ENCODE peak calls at places on chromosomes 5 and 9, in four cellular contexts. One of them, this sample, is unnamed.

GRCh38 chr5:140587495-140587894 is 22.9 kb downstream of the SLC35A4 start:
- DNase-seq in stimulated activated CD8-positive, alpha-beta memory T cell treated with anti-CD3 and anti-CD28 coated beads, Interleukin-2, amount 100 ng/mL, for 1 hour: no peak
- DNase-seq in stimulated activated CD4-positive, alpha-beta T cell treated with anti-CD3 and anti-CD28 coated beads, Interleukin-12 subunit alpha, Interleukin-12 subunit beta, amount 100 ng/mL, for 4 hours: no peak
- DNase-seq in adrenal gland: no peak
- DNase-seq in this sample: no peak

GRCh38 chr9:131809941-131810344 is 70.1 kb upstream of the RAPGEF1 start:
- DNase-seq in stimulated activated CD8-positive, alpha-beta memory T cell treated with anti-CD3 and anti-CD28 coated beads, Interleukin-2, amount 100 ng/mL, for 1 hour: no peak
- DNase-seq in stimulated activated CD4-positive, alpha-beta T cell treated with anti-CD3 and anti-CD28 coated beads, Interleukin-12 subunit alpha, Interleukin-12 subunit beta, amount 100 ng/mL, for 4 hours: no peak
- DNase-seq in adrenal gland: no peak
- DNase-seq in this sample: no peak

GRCh38 chr9:136640176-136641086 is 22.3 kb upstream of the EGFL7 start:
- DNase-seq in stimulated activated CD4-positive, alpha-beta T cell treated with anti-CD3 and anti-CD28 coated beads, Interleukin-12 subunit alpha, Interleukin-12 subunit beta, amount 100 ng/mL, for 4 hours: no peak
- DNase-seq in adrenal gland: no peak
- DNase-seq in stimulated activated CD8-positive, alpha-beta memory T cell treated with anti-CD3 and anti-CD28 coated beads, Interleukin-2, amount 100 ng/mL, for 1 hour: no peak
- DNase-seq in this sample: no peak

GRCh38 chr5:179122411-179123108 is 62.4 kb downstream of the ZNF354C start:
- DNase-seq in stimulated activated CD4-positive, alpha-beta T cell treated with anti-CD3 and anti-CD28 coated beads, Interleukin-12 subunit alpha, Interleukin-12 subunit beta, amount 100 ng/mL, for 4 hours: no peak
- DNase-seq in stimulated activated CD8-positive, alpha-beta memory T cell treated with anti-CD3 and anti-CD28 coated beads, Interleukin-2, amount 100 ng/mL, for 1 hour: no peak
- DNase-seq in adrenal gland: no peak
- DNase-seq in this sample: no peak

GRCh38 chr5:60010328-60010727 is 116.8 kb upstream of the PDE4D start:
- DNase-seq in stimulated activated CD4-positive, alpha-beta T cell treated with anti-CD3 and anti-CD28 coated beads, Interleukin-12 subunit alpha, Interleukin-12 subunit beta, amount 100 ng/mL, for 4 hours: no peak
- DNase-seq in adrenal gland: no peak
- DNase-seq in stimulated activated CD8-positive, alpha-beta memory T cell treated with anti-CD3 and anti-CD28 coated beads, Interleukin-2, amount 100 ng/mL, for 1 hour: no peak
- DNase-seq in this sample: no peak

GRCh38 chr5:141534492-141535213 is 45.8 kb downstream of the PCDHGC5 start:
- DNase-seq in stimulated activated CD4-positive, alpha-beta T cell treated with anti-CD3 and anti-CD28 coated beads, Interleukin-12 subunit alpha, Interleukin-12 subunit beta, amount 100 ng/mL, for 4 hours: no peak
- DNase-seq in adrenal gland: no peak
- DNase-seq in stimulated activated CD8-positive, alpha-beta memory T cell treated with anti-CD3 and anti-CD28 coated beads, Interleukin-2, amount 100 ng/mL, for 1 hour: no peak
- DNase-seq in this sample: no peak

GRCh38 chr9:16275795-16276624 is 594.5 kb downstream of the BNC2 start:
- DNase-seq in stimulated activated CD8-positive, alpha-beta memory T cell treated with anti-CD3 and anti-CD28 coated beads, Interleukin-2, amount 100 ng/mL, for 1 hour: no peak
- DNase-seq in adrenal gland: no peak
- DNase-seq in stimulated activated CD4-positive, alpha-beta T cell treated with anti-CD3 and anti-CD28 coated beads, Interleukin-12 subunit alpha, Interleukin-12 subunit beta, amount 100 ng/mL, for 4 hours: no peak
- DNase-seq in this sample: no peak

GRCh38 chr9:130893250-130894101 is 3.1 kb downstream of the QRFP start:
- DNase-seq in adrenal gland: peak
- DNase-seq in stimulated activated CD4-positive, alpha-beta T cell treated with anti-CD3 and anti-CD28 coated beads, Interleukin-12 subunit alpha, Interleukin-12 subunit beta, amount 100 ng/mL, for 4 hours: no peak
- DNase-seq in stimulated activated CD8-positive, alpha-beta memory T cell treated with anti-CD3 and anti-CD28 coated beads, Interleukin-2, amount 100 ng/mL, for 1 hour: no peak
- DNase-seq in this sample: no peak

GRCh38 chr5:67617051-67617450 is 420.5 kb upstream of the CD180 start:
- DNase-seq in stimulated activated CD4-positive, alpha-beta T cell treated with anti-CD3 and anti-CD28 coated beads, Interleukin-12 subunit alpha, Interleukin-12 subunit beta, amount 100 ng/mL, for 4 hours: no peak
- DNase-seq in stimulated activated CD8-positive, alpha-beta memory T cell treated with anti-CD3 and anti-CD28 coated beads, Interleukin-2, amount 100 ng/mL, for 1 hour: no peak
- DNase-seq in adrenal gland: no peak
- DNase-seq in this sample: no peak

GRCh38 chr5:93576994-93577575 is 3.9 kb downstream of the NR2F1-AS1 start:
- DNase-seq in stimulated activated CD4-positive, alpha-beta T cell treated with anti-CD3 and anti-CD28 coated beads, Interleukin-12 subunit alpha, Interleukin-12 subunit beta, amount 100 ng/mL, for 4 hours: no peak
- DNase-seq in stimulated activated CD8-positive, alpha-beta memory T cell treated with anti-CD3 and anti-CD28 coated beads, Interleukin-2, amount 100 ng/mL, for 1 hour: no peak
- DNase-seq in adrenal gland: no peak
- DNase-seq in this sample: no peak

GRCh38 chr9:111037744-111038335 is 430 bp downstream of the LPAR1 start:
- DNase-seq in stimulated activated CD8-positive, alpha-beta memory T cell treated with anti-CD3 and anti-CD28 coated beads, Interleukin-2, amount 100 ng/mL, for 1 hour: no peak
- DNase-seq in adrenal gland: no peak
- DNase-seq in stimulated activated CD4-positive, alpha-beta T cell treated with anti-CD3 and anti-CD28 coated beads, Interleukin-12 subunit alpha, Interleukin-12 subunit beta, amount 100 ng/mL, for 4 hours: no peak
- DNase-seq in this sample: no peak

GRCh38 chr5:170439246-170439943 is 50.2 kb upstream of the KCNMB1 start:
- DNase-seq in stimulated activated CD4-positive, alpha-beta T cell treated with anti-CD3 and anti-CD28 coated beads, Interleukin-12 subunit alpha, Interleukin-12 subunit beta, amount 100 ng/mL, for 4 hours: no peak
- DNase-seq in adrenal gland: no peak
- DNase-seq in stimulated activated CD8-positive, alpha-beta memory T cell treated with anti-CD3 and anti-CD28 coated beads, Interleukin-2, amount 100 ng/mL, for 1 hour: no peak
- DNase-seq in this sample: no peak

GRCh38 chr9:15244001-15244441 is 63.0 kb downstream of the TTC39B start:
- DNase-seq in stimulated activated CD8-positive, alpha-beta memory T cell treated with anti-CD3 and anti-CD28 coated beads, Interleukin-2, amount 100 ng/mL, for 1 hour: no peak
- DNase-seq in adrenal gland: no peak
- DNase-seq in stimulated activated CD4-positive, alpha-beta T cell treated with anti-CD3 and anti-CD28 coated beads, Interleukin-12 subunit alpha, Interleukin-12 subunit beta, amount 100 ng/mL, for 4 hours: no peak
- DNase-seq in this sample: no peak

GRCh38 chr9:98882569-98882923 is 61.2 kb upstream of the COL15A1 start:
- DNase-seq in stimulated activated CD8-positive, alpha-beta memory T cell treated with anti-CD3 and anti-CD28 coated beads, Interleukin-2, amount 100 ng/mL, for 1 hour: no peak
- DNase-seq in adrenal gland: no peak
- DNase-seq in stimulated activated CD4-positive, alpha-beta T cell treated with anti-CD3 and anti-CD28 coated beads, Interleukin-12 subunit alpha, Interleukin-12 subunit beta, amount 100 ng/mL, for 4 hours: no peak
- DNase-seq in this sample: no peak

GRCh38 chr9:129998491-129999122 is 44.4 kb downstream of the FNBP1 start:
- DNase-seq in stimulated activated CD8-positive, alpha-beta memory T cell treated with anti-CD3 and anti-CD28 coated beads, Interleukin-2, amount 100 ng/mL, for 1 hour: no peak
- DNase-seq in stimulated activated CD4-positive, alpha-beta T cell treated with anti-CD3 and anti-CD28 coated beads, Interleukin-12 subunit alpha, Interleukin-12 subunit beta, amount 100 ng/mL, for 4 hours: no peak
- DNase-seq in adrenal gland: no peak
- DNase-seq in this sample: peak

GRCh38 chr5:55027589-55027988 is 3.5 kb downstream of the GZMK start:
- DNase-seq in stimulated activated CD4-positive, alpha-beta T cell treated with anti-CD3 and anti-CD28 coated beads, Interleukin-12 subunit alpha, Interleukin-12 subunit beta, amount 100 ng/mL, for 4 hours: no peak
- DNase-seq in stimulated activated CD8-positive, alpha-beta memory T cell treated with anti-CD3 and anti-CD28 coated beads, Interleukin-2, amount 100 ng/mL, for 1 hour: no peak
- DNase-seq in adrenal gland: no peak
- DNase-seq in this sample: no peak

GRCh38 chr5:59596586-59597348 is 296.8 kb downstream of the PDE4D start:
- DNase-seq in stimulated activated CD4-positive, alpha-beta T cell treated with anti-CD3 and anti-CD28 coated beads, Interleukin-12 subunit alpha, Interleukin-12 subunit beta, amount 100 ng/mL, for 4 hours: no peak
- DNase-seq in adrenal gland: no peak
- DNase-seq in stimulated activated CD8-positive, alpha-beta memory T cell treated with anti-CD3 and anti-CD28 coated beads, Interleukin-2, amount 100 ng/mL, for 1 hour: no peak
- DNase-seq in this sample: no peak

GRCh38 chr9:136494531-136495215 is 11.8 kb upstream of the SEC16A start:
- DNase-seq in adrenal gland: no peak
- DNase-seq in stimulated activated CD4-positive, alpha-beta T cell treated with anti-CD3 and anti-CD28 coated beads, Interleukin-12 subunit alpha, Interleukin-12 subunit beta, amount 100 ng/mL, for 4 hours: no peak
- DNase-seq in stimulated activated CD8-positive, alpha-beta memory T cell treated with anti-CD3 and anti-CD28 coated beads, Interleukin-2, amount 100 ng/mL, for 1 hour: no peak
- DNase-seq in this sample: no peak

GRCh38 chr9:69104830-69105527 is 69.1 kb upstream of the TJP2 start:
- DNase-seq in adrenal gland: no peak
- DNase-seq in stimulated activated CD8-positive, alpha-beta memory T cell treated with anti-CD3 and anti-CD28 coated beads, Interleukin-2, amount 100 ng/mL, for 1 hour: no peak
- DNase-seq in stimulated activated CD4-positive, alpha-beta T cell treated with anti-CD3 and anti-CD28 coated beads, Interleukin-12 subunit alpha, Interleukin-12 subunit beta, amount 100 ng/mL, for 4 hours: no peak
- DNase-seq in this sample: no peak

GRCh38 chr9:74497750-74498615 is 848 bp downstream of the RORB start:
- DNase-seq in stimulated activated CD8-positive, alpha-beta memory T cell treated with anti-CD3 and anti-CD28 coated beads, Interleukin-2, amount 100 ng/mL, for 1 hour: no peak
- DNase-seq in adrenal gland: peak
- DNase-seq in stimulated activated CD4-positive, alpha-beta T cell treated with anti-CD3 and anti-CD28 coated beads, Interleukin-12 subunit alpha, Interleukin-12 subunit beta, amount 100 ng/mL, for 4 hours: no peak
- DNase-seq in this sample: no peak

GRCh38 chr9:87513171-87513570 is 15.5 kb downstream of the DAPK1 start:
- DNase-seq in adrenal gland: no peak
- DNase-seq in stimulated activated CD4-positive, alpha-beta T cell treated with anti-CD3 and anti-CD28 coated beads, Interleukin-12 subunit alpha, Interleukin-12 subunit beta, amount 100 ng/mL, for 4 hours: no peak
- DNase-seq in stimulated activated CD8-positive, alpha-beta memory T cell treated with anti-CD3 and anti-CD28 coated beads, Interleukin-2, amount 100 ng/mL, for 1 hour: no peak
- DNase-seq in this sample: no peak

GRCh38 chr9:6229604-6230003 is 14.0 kb downstream of the IL33 start:
- DNase-seq in stimulated activated CD8-positive, alpha-beta memory T cell treated with anti-CD3 and anti-CD28 coated beads, Interleukin-2, amount 100 ng/mL, for 1 hour: no peak
- DNase-seq in adrenal gland: no peak
- DNase-seq in stimulated activated CD4-positive, alpha-beta T cell treated with anti-CD3 and anti-CD28 coated beads, Interleukin-12 subunit alpha, Interleukin-12 subunit beta, amount 100 ng/mL, for 4 hours: no peak
- DNase-seq in this sample: no peak

GRCh38 chr5:132500244-132500930 is 9.8 kb upstream of the IRF1 start:
- DNase-seq in adrenal gland: no peak
- DNase-seq in stimulated activated CD8-positive, alpha-beta memory T cell treated with anti-CD3 and anti-CD28 coated beads, Interleukin-2, amount 100 ng/mL, for 1 hour: no peak
- DNase-seq in stimulated activated CD4-positive, alpha-beta T cell treated with anti-CD3 and anti-CD28 coated beads, Interleukin-12 subunit alpha, Interleukin-12 subunit beta, amount 100 ng/mL, for 4 hours: no peak
- DNase-seq in this sample: no peak

GRCh38 chr9:128127990-128128835 is 684 bp upstream of the PTGES2 start:
- DNase-seq in stimulated activated CD4-positive, alpha-beta T cell treated with anti-CD3 and anti-CD28 coated beads, Interleukin-12 subunit alpha, Interleukin-12 subunit beta, amount 100 ng/mL, for 4 hours: peak
- DNase-seq in adrenal gland: peak
- DNase-seq in stimulated activated CD8-positive, alpha-beta memory T cell treated with anti-CD3 and anti-CD28 coated beads, Interleukin-2, amount 100 ng/mL, for 1 hour: peak
- DNase-seq in this sample: peak

GRCh38 chr9:103992938-103993595 is 101.0 kb upstream of the SMC2 start:
- DNase-seq in stimulated activated CD4-positive, alpha-beta T cell treated with anti-CD3 and anti-CD28 coated beads, Interleukin-12 subunit alpha, Interleukin-12 subunit beta, amount 100 ng/mL, for 4 hours: no peak
- DNase-seq in stimulated activated CD8-positive, alpha-beta memory T cell treated with anti-CD3 and anti-CD28 coated beads, Interleukin-2, amount 100 ng/mL, for 1 hour: no peak
- DNase-seq in adrenal gland: no peak
- DNase-seq in this sample: no peak

GRCh38 chr5:110289213-110289810 is 437.2 kb downstream of the TMEM232 start:
- DNase-seq in stimulated activated CD8-positive, alpha-beta memory T cell treated with anti-CD3 and anti-CD28 coated beads, Interleukin-2, amount 100 ng/mL, for 1 hour: no peak
- DNase-seq in stimulated activated CD4-positive, alpha-beta T cell treated with anti-CD3 and anti-CD28 coated beads, Interleukin-12 subunit alpha, Interleukin-12 subunit beta, amount 100 ng/mL, for 4 hours: no peak
- DNase-seq in adrenal gland: no peak
- DNase-seq in this sample: no peak

GRCh38 chr9:121566401-121567141 is 66.9 kb upstream of the GGTA1 start:
- DNase-seq in stimulated activated CD4-positive, alpha-beta T cell treated with anti-CD3 and anti-CD28 coated beads, Interleukin-12 subunit alpha, Interleukin-12 subunit beta, amount 100 ng/mL, for 4 hours: no peak
- DNase-seq in stimulated activated CD8-positive, alpha-beta memory T cell treated with anti-CD3 and anti-CD28 coated beads, Interleukin-2, amount 100 ng/mL, for 1 hour: no peak
- DNase-seq in adrenal gland: no peak
- DNase-seq in this sample: no peak

GRCh38 chr5:145825751-145826180 is 9.4 kb downstream of the PRELID2 start:
- DNase-seq in adrenal gland: peak
- DNase-seq in stimulated activated CD4-positive, alpha-beta T cell treated with anti-CD3 and anti-CD28 coated beads, Interleukin-12 subunit alpha, Interleukin-12 subunit beta, amount 100 ng/mL, for 4 hours: no peak
- DNase-seq in stimulated activated CD8-positive, alpha-beta memory T cell treated with anti-CD3 and anti-CD28 coated beads, Interleukin-2, amount 100 ng/mL, for 1 hour: no peak
- DNase-seq in this sample: no peak

GRCh38 chr5:87827561-87827960 is 414.8 kb upstream of the CCNH start:
- DNase-seq in adrenal gland: no peak
- DNase-seq in stimulated activated CD8-positive, alpha-beta memory T cell treated with anti-CD3 and anti-CD28 coated beads, Interleukin-2, amount 100 ng/mL, for 1 hour: no peak
- DNase-seq in stimulated activated CD4-positive, alpha-beta T cell treated with anti-CD3 and anti-CD28 coated beads, Interleukin-12 subunit alpha, Interleukin-12 subunit beta, amount 100 ng/mL, for 4 hours: no peak
- DNase-seq in this sample: no peak

GRCh38 chr5:90809695-90810094 is 251.1 kb downstream of the ADGRV1 start:
- DNase-seq in stimulated activated CD4-positive, alpha-beta T cell treated with anti-CD3 and anti-CD28 coated beads, Interleukin-12 subunit alpha, Interleukin-12 subunit beta, amount 100 ng/mL, for 4 hours: no peak
- DNase-seq in stimulated activated CD8-positive, alpha-beta memory T cell treated with anti-CD3 and anti-CD28 coated beads, Interleukin-2, amount 100 ng/mL, for 1 hour: no peak
- DNase-seq in adrenal gland: no peak
- DNase-seq in this sample: no peak